ENCODE peak calls at places on chromosomes 5 and 9, in seven cellular contexts. One of them, this sample, is unnamed.

GRCh38 chr9:99782962-99783718 is 38.5 kb upstream of the NR4A3 start:
- DNase-seq in neuronal stem cell: no peak
- DNase-seq in mesendoderm: no peak
- DNase-seq in H1: no peak
- DNase-seq in H9: no peak
- DNase-seq in mesenchymal stem cell: no peak
- DNase-seq in trophoblast cell: no peak
- DNase-seq in this sample: no peak

GRCh38 chr9:124743686-124744348 is 27.3 kb downstream of the NR6A1 start:
- DNase-seq in neuronal stem cell: no peak
- DNase-seq in mesendoderm: no peak
- DNase-seq in H1: no peak
- DNase-seq in H9: no peak
- DNase-seq in mesenchymal stem cell: no peak
- DNase-seq in trophoblast cell: peak; percentile 29
- DNase-seq in this sample: peak; percentile 58

GRCh38 chr5:68239485-68239884 is 23.9 kb downstream of the PIK3R1 start:
- DNase-seq in neuronal stem cell: no peak
- DNase-seq in mesendoderm: no peak
- DNase-seq in H1: no peak
- DNase-seq in H9: no peak
- DNase-seq in mesenchymal stem cell: peak; percentile 90
- DNase-seq in trophoblast cell: peak; percentile 39
- DNase-seq in this sample: peak; percentile 90

GRCh38 chr5:159286420-159287035 is 23.4 kb downstream of the UBLCP1 start:
- DNase-seq in neuronal stem cell: no peak
- DNase-seq in mesendoderm: peak; percentile 53
- DNase-seq in H1: no peak
- DNase-seq in H9: no peak
- DNase-seq in mesenchymal stem cell: peak; percentile 43
- DNase-seq in trophoblast cell: peak; percentile 74
- DNase-seq in this sample: peak; percentile 48

GRCh38 chr9:4508246-4508906 is 18.1 kb downstream of the SLC1A1 start:
- DNase-seq in neuronal stem cell: no peak
- DNase-seq in mesendoderm: peak; percentile 65
- DNase-seq in H1: no peak
- DNase-seq in H9: no peak
- DNase-seq in mesenchymal stem cell: peak; percentile 72
- DNase-seq in trophoblast cell: peak; percentile 66
- DNase-seq in this sample: peak; percentile 53

GRCh38 chr5:53246042-53246836 is 136.7 kb upstream of the MOCS2 start:
- DNase-seq in neuronal stem cell: no peak
- DNase-seq in mesendoderm: no peak
- DNase-seq in H1: no peak
- DNase-seq in H9: no peak
- DNase-seq in mesenchymal stem cell: peak; percentile 57
- DNase-seq in trophoblast cell: no peak
- DNase-seq in this sample: peak; percentile 94

GRCh38 chr9:27276182-27277030 is 20.5 kb downstream of the EQTN start:
- DNase-seq in neuronal stem cell: peak; percentile 54
- DNase-seq in mesendoderm: peak; percentile 59
- DNase-seq in H1: no peak
- DNase-seq in H9: no peak
- DNase-seq in mesenchymal stem cell: peak; percentile 70
- DNase-seq in trophoblast cell: peak; percentile 84
- DNase-seq in this sample: peak; percentile 67

GRCh38 chr5:141373673-141374317 is at the start of gene PCDHGA6:
- DNase-seq in neuronal stem cell: no peak
- DNase-seq in mesendoderm: no peak
- DNase-seq in H1: no peak
- DNase-seq in H9: no peak
- DNase-seq in mesenchymal stem cell: no peak
- DNase-seq in trophoblast cell: peak; percentile 29
- DNase-seq in this sample: peak; percentile 58

GRCh38 chr9:76322810-76323209 is 71.4 kb downstream of the RFK start:
- DNase-seq in neuronal stem cell: no peak
- DNase-seq in mesendoderm: peak; percentile 37
- DNase-seq in H1: no peak
- DNase-seq in H9: no peak
- DNase-seq in mesenchymal stem cell: no peak
- DNase-seq in trophoblast cell: no peak
- DNase-seq in this sample: no peak

GRCh38 chr9:113654605-113655193 is 191.2 kb downstream of the RGS3 start:
- DNase-seq in neuronal stem cell: no peak
- DNase-seq in mesendoderm: no peak
- DNase-seq in H1: no peak
- DNase-seq in H9: no peak
- DNase-seq in mesenchymal stem cell: no peak
- DNase-seq in trophoblast cell: peak; percentile 62
- DNase-seq in this sample: no peak

GRCh38 chr5:97004423-97005060 is 68.7 kb downstream of the LNPEP start:
- DNase-seq in neuronal stem cell: no peak
- DNase-seq in mesendoderm: no peak
- DNase-seq in H1: no peak
- DNase-seq in H9: no peak
- DNase-seq in mesenchymal stem cell: peak; percentile 23
- DNase-seq in trophoblast cell: no peak
- DNase-seq in this sample: peak; percentile 10

GRCh38 chr5:59422026-59422941 is 471.2 kb downstream of the PDE4D start:
- DNase-seq in neuronal stem cell: no peak
- DNase-seq in mesendoderm: no peak
- DNase-seq in H1: no peak
- DNase-seq in H9: no peak
- DNase-seq in mesenchymal stem cell: no peak
- DNase-seq in trophoblast cell: peak; percentile 85
- DNase-seq in this sample: no peak

GRCh38 chr5:91361055-91361701 is 21.9 kb downstream of the ARRDC3 start:
- DNase-seq in neuronal stem cell: no peak
- DNase-seq in mesendoderm: no peak
- DNase-seq in H1: no peak
- DNase-seq in H9: no peak
- DNase-seq in mesenchymal stem cell: no peak
- DNase-seq in trophoblast cell: no peak
- DNase-seq in this sample: no peak

GRCh38 chr5:91357806-91358205 is 25.3 kb downstream of the ARRDC3 start:
- DNase-seq in neuronal stem cell: no peak
- DNase-seq in mesendoderm: no peak
- DNase-seq in H1: no peak
- DNase-seq in H9: no peak
- DNase-seq in mesenchymal stem cell: no peak
- DNase-seq in trophoblast cell: no peak
- DNase-seq in this sample: peak; percentile 35

GRCh38 chr5:91352831-91353695 is 30.1 kb downstream of the ARRDC3 start:
- DNase-seq in neuronal stem cell: peak; percentile 23
- DNase-seq in mesendoderm: no peak
- DNase-seq in H1: no peak
- DNase-seq in H9: no peak
- DNase-seq in mesenchymal stem cell: no peak
- DNase-seq in trophoblast cell: no peak
- DNase-seq in this sample: no peak

GRCh38 chr5:91359957-91360609 is 23.0 kb downstream of the ARRDC3 start:
- DNase-seq in neuronal stem cell: no peak
- DNase-seq in mesendoderm: no peak
- DNase-seq in H1: no peak
- DNase-seq in H9: no peak
- DNase-seq in mesenchymal stem cell: no peak
- DNase-seq in trophoblast cell: no peak
- DNase-seq in this sample: no peak

DNA sequence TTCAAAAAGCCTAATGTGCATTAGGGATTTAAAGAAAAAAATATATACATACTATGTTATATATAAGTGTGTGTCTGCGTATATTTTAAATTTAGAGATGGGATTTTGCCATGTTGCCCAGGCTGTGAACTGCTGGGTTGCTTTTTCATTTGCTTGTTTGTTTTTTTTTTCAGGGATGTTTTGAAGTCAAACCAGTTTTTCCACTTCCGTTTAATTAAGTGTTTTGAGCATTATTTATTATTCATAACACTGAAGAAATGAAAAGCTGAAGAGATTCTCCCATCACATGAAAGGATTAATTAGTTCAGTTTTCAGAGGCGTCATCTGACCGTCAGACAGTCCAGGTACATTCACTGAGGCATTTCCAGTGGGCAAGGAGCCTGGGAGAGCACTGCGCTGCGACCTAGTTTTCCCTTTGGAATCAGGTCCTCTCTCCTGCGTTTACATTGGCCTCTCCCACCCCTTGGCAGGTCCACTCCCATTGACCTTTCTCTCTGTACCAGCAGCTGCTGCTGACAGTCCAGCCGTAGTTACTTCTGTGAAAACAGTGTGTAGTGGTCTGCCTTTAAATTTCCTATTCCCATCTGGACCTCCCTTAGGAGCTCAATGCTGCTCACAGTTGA is 26.0 kb downstream of the ARRDC3 start:
- DNase-seq in neuronal stem cell: no peak
- DNase-seq in mesendoderm: peak; percentile 4
- DNase-seq in H1: no peak
- DNase-seq in H9: peak; percentile 32
- DNase-seq in mesenchymal stem cell: no peak
- DNase-seq in trophoblast cell: peak; percentile 39
- DNase-seq in this sample: no peak
- H4K8ac ChIP-seq in neuronal stem cell: no peak overlapping the region
- H4K8ac ChIP-seq in mesendoderm: no peak overlapping the region
- H4K8ac ChIP-seq in H1: no peak overlapping the region
- H4K8ac ChIP-seq in H9: no peak overlapping the region
- H4K8ac ChIP-seq in mesenchymal stem cell: no peak overlapping the region
- H4K8ac ChIP-seq in trophoblast cell: no peak overlapping the region
- H4K8ac ChIP-seq in this sample: no peak overlapping the region

DNA sequence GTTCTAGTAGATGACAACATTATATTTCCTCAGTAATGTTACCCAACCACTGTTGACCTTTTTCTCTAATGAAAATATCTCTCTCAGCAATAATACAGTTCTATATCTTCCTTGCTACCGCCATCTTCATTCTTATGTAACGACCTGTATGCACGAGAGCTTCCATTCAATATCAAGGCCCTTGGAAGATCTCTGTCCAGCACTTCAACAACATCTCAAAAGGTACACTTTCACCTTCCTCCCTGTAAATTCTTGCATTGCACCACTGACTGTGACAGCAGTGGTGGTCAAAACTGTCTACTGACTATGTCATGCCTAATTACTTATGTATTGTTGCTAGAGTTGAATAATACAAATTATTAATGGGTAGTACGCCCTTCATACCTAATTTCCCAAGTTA is 53.2 kb downstream of the ANXA1 start:
- DNase-seq in neuronal stem cell: no peak
- DNase-seq in mesendoderm: no peak
- DNase-seq in H1: no peak
- DNase-seq in H9: no peak
- DNase-seq in mesenchymal stem cell: no peak
- DNase-seq in trophoblast cell: no peak
- DNase-seq in this sample: no peak
- H4K8ac ChIP-seq in neuronal stem cell: no peak overlapping the region
- H4K8ac ChIP-seq in mesendoderm: no peak overlapping the region
- H4K8ac ChIP-seq in H1: no peak overlapping the region
- H4K8ac ChIP-seq in H9: no peak overlapping the region
- H4K8ac ChIP-seq in mesenchymal stem cell: no peak overlapping the region
- H4K8ac ChIP-seq in trophoblast cell: no peak overlapping the region
- H4K8ac ChIP-seq in this sample: no peak overlapping the region

GRCh38 chr9:69964446-69964845 is 79.2 kb upstream of the MAMDC2 start:
- DNase-seq in neuronal stem cell: no peak
- DNase-seq in mesendoderm: no peak
- DNase-seq in H1: no peak
- DNase-seq in H9: no peak
- DNase-seq in mesenchymal stem cell: no peak
- DNase-seq in trophoblast cell: peak; percentile 97
- DNase-seq in this sample: no peak
- H4K8ac ChIP-seq in neuronal stem cell: no peak overlapping the region
- H4K8ac ChIP-seq in mesendoderm: no peak overlapping the region
- H4K8ac ChIP-seq in H1: no peak overlapping the region
- H4K8ac ChIP-seq in H9: no peak overlapping the region
- H4K8ac ChIP-seq in mesenchymal stem cell: no peak overlapping the region
- H4K8ac ChIP-seq in trophoblast cell: no peak overlapping the region
- H4K8ac ChIP-seq in this sample: no peak overlapping the region

GRCh38 chr9:128383007-128383753 is 12.0 kb downstream of the URM1 start:
- DNase-seq in neuronal stem cell: no peak
- DNase-seq in mesendoderm: no peak
- DNase-seq in H1: peak; percentile 82
- DNase-seq in H9: peak; percentile 93
- DNase-seq in mesenchymal stem cell: no peak
- DNase-seq in trophoblast cell: no peak
- DNase-seq in this sample: no peak
- H4K8ac ChIP-seq in neuronal stem cell: no peak overlapping the region
- H4K8ac ChIP-seq in mesendoderm: no peak overlapping the region
- H4K8ac ChIP-seq in H1: no peak overlapping the region
- H4K8ac ChIP-seq in H9: no peak overlapping the region
- H4K8ac ChIP-seq in mesenchymal stem cell: no peak overlapping the region
- H4K8ac ChIP-seq in trophoblast cell: no peak overlapping the region
- H4K8ac ChIP-seq in this sample: no peak overlapping the region

DNA sequence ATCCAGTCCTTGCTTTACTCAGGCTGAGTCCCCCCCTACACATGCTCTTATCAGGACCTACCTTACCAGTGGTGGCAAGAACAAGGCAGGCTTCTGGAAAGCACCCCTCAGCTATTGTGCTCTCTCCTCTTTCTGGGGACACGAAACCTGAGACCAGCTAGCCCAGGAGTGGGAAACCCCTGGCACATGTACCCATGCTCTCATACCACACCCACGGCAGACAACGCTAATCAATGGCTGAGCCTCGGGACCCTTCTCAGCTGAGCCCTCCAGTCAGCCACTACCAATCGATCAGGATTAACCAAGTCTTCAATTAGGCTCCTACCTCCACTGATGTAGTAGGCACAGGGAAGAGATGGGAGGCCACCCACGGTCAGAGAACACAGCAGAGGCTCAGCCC is 65.1 kb downstream of the VAV2 start:
- DNase-seq in neuronal stem cell: no peak
- DNase-seq in mesendoderm: no peak
- DNase-seq in H1: no peak
- DNase-seq in H9: no peak
- DNase-seq in mesenchymal stem cell: no peak
- DNase-seq in trophoblast cell: no peak
- DNase-seq in this sample: peak; percentile 30
- H4K8ac ChIP-seq in neuronal stem cell: peak overlapping the region; percentile 56
- H4K8ac ChIP-seq in mesendoderm: no peak overlapping the region
- H4K8ac ChIP-seq in H1: no peak overlapping the region
- H4K8ac ChIP-seq in H9: no peak overlapping the region
- H4K8ac ChIP-seq in mesenchymal stem cell: no peak overlapping the region
- H4K8ac ChIP-seq in trophoblast cell: no peak overlapping the region
- H4K8ac ChIP-seq in this sample: no peak overlapping the region

DNA sequence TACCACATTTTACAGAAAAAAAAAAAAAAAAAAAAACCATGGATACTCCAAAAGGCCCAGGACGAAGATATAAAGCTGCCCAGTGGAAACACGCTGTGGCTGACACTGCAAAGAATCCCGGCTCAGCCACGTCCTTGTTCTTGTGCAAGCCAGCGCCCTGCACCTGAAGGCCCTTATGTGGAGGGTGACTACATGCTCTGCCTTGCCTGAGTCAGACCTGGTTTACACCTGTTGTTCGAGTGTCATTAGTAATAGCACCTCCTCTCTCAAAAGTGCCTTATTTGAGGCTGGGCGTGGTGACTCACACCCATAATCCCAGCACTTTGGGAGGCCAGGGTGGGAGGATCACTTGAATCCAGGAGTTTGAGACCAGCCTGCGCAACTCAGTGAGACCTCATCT is 54.3 kb upstream of the ZSWIM6 start:
- DNase-seq in neuronal stem cell: no peak
- DNase-seq in mesendoderm: no peak
- DNase-seq in H1: no peak
- DNase-seq in H9: no peak
- DNase-seq in mesenchymal stem cell: no peak
- DNase-seq in trophoblast cell: peak; percentile 88
- DNase-seq in this sample: no peak
- H4K8ac ChIP-seq in neuronal stem cell: no peak overlapping the region
- H4K8ac ChIP-seq in mesendoderm: no peak overlapping the region
- H4K8ac ChIP-seq in H1: no peak overlapping the region
- H4K8ac ChIP-seq in H9: no peak overlapping the region
- H4K8ac ChIP-seq in mesenchymal stem cell: peak overlapping the region; percentile 73
- H4K8ac ChIP-seq in trophoblast cell: no peak overlapping the region
- H4K8ac ChIP-seq in this sample: peak overlapping the region; percentile 27